ENCODE peak calls at places on chromosomes 3 and 15, in five cellular contexts. M is brain microvascular endothelial cell, Z is A549, K is HFF-Myc, Q is retinal pigment epithelial cell. U is an unnamed sample.

GRCh38 chr3:8839607-8840325 is 70.4 kb upstream of the OXTR start:
- DNase-seq in K (no peak), Z (peak; percentile 29), M (no peak), Q (no peak), U (no peak)

GRCh38 chr15:54374184-54374947 is 396.1 kb downstream of the UNC13C start:
- DNase-seq in Q (no peak), K (no peak), Z (no peak), M (no peak), U (no peak)

GRCh38 chr3:25246921-25247320 is 181.1 kb upstream of the RARB start:
- DNase-seq in M (no peak), K (no peak), Q (no peak), Z (no peak), U (no peak)

GRCh38 chr3:42991369-42992315 is 12.5 kb downstream of the GASK1A start:
- DNase-seq in M (no peak), K (no peak), Q (no peak), Z (no peak), U (no peak)

GRCh38 chr3:57164217-57164605 is 942 bp downstream of the IL17RD start:
- DNase-seq in K (no peak), M (no peak), Z (no peak), Q (no peak), U (no peak)

GRCh38 chr3:55190296-55190695 is 262.4 kb upstream of the LRTM1 start:
- DNase-seq in Z (no peak), M (peak; percentile 72), Q (no peak), K (peak; percentile 83), U (no peak)

GRCh38 chr3:174002543-174002942 is 605.0 kb downstream of the NLGN1 start:
- DNase-seq in Z (no peak), K (no peak), Q (no peak), M (no peak), U (no peak)

GRCh38 chr15:57994468-57995154 is 70.9 kb downstream of the ALDH1A2 start:
- DNase-seq in Z (no peak), K (peak; percentile 66), Q (no peak), M (no peak), U (no peak)

GRCh38 chr3:49813497-49814174 is at the start of gene UBA7:
- DNase-seq in M (peak; percentile 55), Q (no peak), K (peak; percentile 52), Z (no peak), U (peak; percentile 82)

GRCh38 chr3:144556392-144556791 is 584.8 kb downstream of the DIPK2A start:
- DNase-seq in M (peak; percentile 69), K (no peak), Z (peak; percentile 3), Q (no peak), U (no peak)

GRCh38 chr15:43208052-43209002 is 12.5 kb downstream of the EPB42 start:
- DNase-seq in M (no peak), Z (no peak), Q (no peak), K (no peak), U (no peak)

GRCh38 chr15:101063891-101064794 is 145.0 kb downstream of the LRRK1 start:
- DNase-seq in M (peak; percentile 5), Z (no peak), Q (peak; percentile 33), K (no peak), U (no peak)

GRCh38 chr3:64108281-64108680 is 85.0 kb upstream of the PSMD6 start:
- DNase-seq in K (no peak), M (no peak), Q (no peak), Z (no peak), U (no peak)

GRCh38 chr15:44713006-44713966 is 2.0 kb downstream of the B2M start:
- DNase-seq in M (no peak), Q (no peak), K (no peak), Z (peak; percentile 36), U (no peak)

GRCh38 chr3:10945683-10946287 is 46.8 kb upstream of the SLC6A1 start:
- DNase-seq in M (no peak), Z (peak; percentile 75), Q (no peak), K (no peak), U (no peak)

GRCh38 chr3:186162221-186162620 is 53.3 kb upstream of the ETV5 start:
- DNase-seq in Z (no peak), M (no peak), Q (no peak), K (no peak), U (no peak)

GRCh38 chr15:100468265-100468664 is 60.5 kb downstream of the CERS3 start:
- DNase-seq in Z (no peak), M (peak; percentile 7), Q (no peak), K (no peak), U (no peak)

GRCh38 chr3:34219556-34219955 is 421.1 kb downstream of the PDCD6IP start:
- DNase-seq in Q (no peak), M (no peak), K (no peak), Z (no peak), U (no peak)

GRCh38 chr3:50567386-50568182 is at the start of gene C3orf18:
- DNase-seq in Z (peak; percentile 95), Q (peak; percentile 65), M (peak; percentile 78), K (peak; percentile 39), U (peak; percentile 55)

GRCh38 chr15:50181983-50182232 is at the start of gene SLC27A2:
- DNase-seq in M (no peak), Q (no peak), Z (peak; percentile 66), K (no peak), U (no peak)

GRCh38 chr3:19029837-19030835 is 118.2 kb upstream of the KCNH8 start:
- DNase-seq in Q (no peak), Z (no peak), M (no peak), K (no peak), U (no peak)

GRCh38 chr15:60370804-60371700 is 26.7 kb downstream of the ANXA2 start:
- DNase-seq in K (peak; percentile 99), Q (peak; percentile 90), Z (peak; percentile 89), M (peak; percentile 98), U (peak; percentile 100)

GRCh38 chr3:147737411-147737810 is 328.2 kb downstream of the ZIC1 start:
- DNase-seq in K (no peak), Q (no peak), M (peak; percentile 26), Z (no peak), U (no peak)

GRCh38 chr3:8893001-8893400 is 70.3 kb downstream of the RAD18 start:
- DNase-seq in K (no peak), Q (no peak), M (no peak), Z (no peak), U (no peak)

GRCh38 chr3:25664066-25664809 is 469 bp downstream of the TOP2B start:
- DNase-seq in M (peak; percentile 39), K (no peak), Q (no peak), Z (peak; percentile 23), U (no peak)

GRCh38 chr3:78888650-78889049 is 879.1 kb downstream of the ROBO1 start:
- DNase-seq in Z (no peak), Q (no peak), M (no peak), K (no peak), U (no peak)

GRCh38 chr3:89059201-89059600 is 48.2 kb upstream of the EPHA3 start:
- DNase-seq in M (peak; percentile 87), K (no peak), Q (no peak), Z (no peak), U (peak; percentile 88)

GRCh38 chr3:123486460-123486859 is 37.6 kb upstream of the ADCY5 start:
- DNase-seq in K (no peak), Q (no peak), M (no peak), Z (no peak), U (no peak)

GRCh38 chr3:28590216-28590615 is 241.6 kb upstream of the AZI2 start:
- DNase-seq in M (no peak), K (no peak), Z (no peak), Q (no peak), U (no peak)

GRCh38 chr15:101578443-101578894 is 73.7 kb downstream of the TM2D3 start:
- DNase-seq in Q (no peak), M (no peak), Z (peak; percentile 88), K (no peak), U (no peak)

GRCh38 chr3:116051586-116051985 is 393.7 kb downstream of the LSAMP start:
- DNase-seq in M (no peak), Z (no peak), Q (no peak), K (no peak), U (no peak)

GRCh38 chr3:126542340-126543241 is 16.1 kb downstream of the C3orf22 start:
- DNase-seq in Q (no peak), K (no peak), M (no peak), Z (no peak), U (no peak)

GRCh38 chr3:159844383-159844730 is 144.3 kb upstream of the IL12A start:
- DNase-seq in Z (no peak), Q (no peak), M (no peak), K (no peak), U (no peak)
- H3K4me3 ChIP-seq in Z (no peak overlapping the region), Q (no peak overlapping the region), M (no peak overlapping the region), K (no peak overlapping the region), U (no peak overlapping the region)

DNA sequence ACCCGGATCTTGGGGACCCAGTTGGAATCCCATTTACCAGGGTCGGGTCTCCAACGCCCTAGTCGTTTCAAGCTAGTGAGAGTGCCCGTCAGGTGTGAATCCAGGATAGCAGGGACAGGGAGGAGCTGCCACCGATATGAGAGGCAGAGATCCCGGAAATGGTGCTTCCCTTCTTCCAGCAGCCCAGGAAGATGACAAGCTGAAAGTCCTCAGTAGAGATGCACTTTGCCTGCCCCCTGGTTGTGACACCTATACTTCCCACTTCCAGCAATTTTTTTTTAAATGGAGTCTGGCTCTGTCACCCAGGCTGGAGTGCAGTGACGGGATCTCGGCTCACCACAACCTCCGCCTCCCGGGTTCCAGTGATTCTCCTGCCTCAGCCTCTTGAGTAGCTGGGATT is 503.0 kb downstream of the NTRK3 start:
- DNase-seq in Z (no peak), Q (no peak), M (no peak), K (no peak), U (no peak)
- TF ChIP-seq CTCF in Z (no peak), Q (no peak), M (no peak), K (no peak), U (no peak)

DNA sequence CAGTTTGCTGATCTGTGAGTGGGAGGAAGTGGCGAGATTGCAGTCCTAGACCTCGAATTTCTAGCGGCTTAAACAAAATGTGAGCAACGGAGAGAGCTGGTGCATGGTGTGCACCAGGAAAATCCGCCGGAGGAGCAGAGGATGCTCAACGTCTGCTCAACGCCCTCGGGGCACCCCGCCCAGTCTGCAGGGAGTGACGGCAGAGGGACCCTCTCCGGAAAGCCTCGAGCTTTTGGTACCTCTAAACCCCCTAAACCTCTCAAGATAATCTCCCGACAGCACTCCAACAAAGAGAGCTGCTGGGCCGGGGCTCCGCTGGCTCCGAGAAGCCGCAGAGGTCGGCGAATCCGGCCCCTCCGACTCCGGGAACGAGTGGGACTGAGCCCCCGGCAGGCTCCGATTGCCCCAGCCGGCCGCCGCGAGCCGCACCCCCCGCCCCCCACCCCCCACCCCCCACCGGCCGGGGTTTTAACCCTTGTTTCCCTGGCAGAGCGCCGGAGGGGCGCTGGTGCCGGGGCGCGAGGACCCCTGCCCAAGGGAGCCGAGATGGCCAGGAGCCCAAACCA is 1.7 kb downstream of the MEGF11 start:
- DNase-seq in K (no peak), Z (no peak), Q (no peak), M (no peak), U (no peak)
- H3K4me3 ChIP-seq in K (no peak overlapping the region), Z (peak overlapping the region; percentile 55), Q (peak overlapping the region; percentile 5), M (no peak overlapping the region), U (peak overlapping the region; percentile 37)

DNA sequence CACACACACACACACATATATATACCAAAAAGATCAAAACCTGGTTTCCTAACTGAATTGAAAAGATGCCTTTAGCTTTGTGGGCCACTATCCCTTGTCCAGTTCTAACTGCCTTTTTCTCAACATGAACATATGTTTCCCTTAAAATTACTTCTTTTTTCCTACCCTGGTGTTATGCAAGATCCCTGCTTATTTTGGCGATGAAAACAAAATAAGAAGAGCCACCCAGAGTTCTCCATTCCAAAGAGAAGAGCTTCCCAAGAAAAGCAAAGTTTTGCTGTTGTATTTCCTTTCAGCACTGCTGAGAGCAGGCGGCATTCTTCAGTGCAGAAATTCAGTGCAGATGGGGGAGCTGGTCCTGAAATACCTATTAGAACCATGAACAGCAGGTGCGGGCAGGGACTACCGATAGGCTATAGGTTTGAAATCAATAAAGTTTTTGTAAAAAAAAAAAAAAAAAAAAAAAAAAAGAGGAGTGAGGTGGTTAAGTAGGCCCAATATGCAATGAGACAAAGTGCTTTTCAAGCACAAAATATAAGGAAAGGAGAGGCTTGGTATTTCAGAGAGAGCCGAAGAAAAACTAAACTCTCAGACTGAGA is 238.0 kb downstream of the FOXP1 start:
- DNase-seq in K (no peak), Q (no peak), M (no peak), Z (no peak), U (no peak)
- TF ChIP-seq CTCF in K (no peak), Q (no peak), M (no peak), Z (no peak), U (no peak)

U was measured in astrocyte of the cerebellum.